ENCODE peak calls at places on chromosome 11, in four cellular contexts. K is HCT116, C is suprapubic skin, X is spleen. E is an unnamed sample.

GRCh38 chr11:58675344-58676155 is 53.1 kb downstream of the CNTF start:
- DNase-seq in K (peak), C (peak), X (peak), E (peak)

GRCh38 chr11:128246364-128247234 is 340.8 kb downstream of the ETS1 start:
- DNase-seq in K (no peak), C (peak), X (no peak), E (no peak)

GRCh38 chr11:126716456-126717083 is 284.0 kb downstream of the KIRREL3 start:
- DNase-seq in K (peak), C (no peak), X (no peak), E (no peak)

GRCh38 chr11:110529043-110529442 is 99.3 kb downstream of the FDX1 start:
- DNase-seq in K (peak), C (no peak), X (no peak), E (no peak)

GRCh38 chr11:1108246-1108900 is 33.7 kb downstream of the MUC2 start:
- DNase-seq in K (no peak), C (no peak), X (no peak), E (no peak)

GRCh38 chr11:4388221-4388620 is 5.3 kb downstream of the TRIM21 start:
- DNase-seq in K (no peak), C (no peak), X (no peak), E (no peak)

GRCh38 chr11:13972033-13972910 is 9.7 kb downstream of the SPON1 start:
- DNase-seq in K (no peak), C (no peak), X (no peak), E (no peak)

GRCh38 chr11:16883179-16883578 is 131.0 kb downstream of the PLEKHA7 start:
- DNase-seq in K (peak), C (no peak), X (no peak), E (no peak)

GRCh38 chr11:31834237-31834636 is 23.1 kb upstream of the PAX6 start:
- DNase-seq in K (no peak), C (no peak), X (no peak), E (no peak)

GRCh38 chr11:2687223-2687530 is 12.6 kb downstream of the KCNQ1OT1 start:
- DNase-seq in K (no peak), C (peak), X (peak), E (no peak)

GRCh38 chr11:86214710-86215109 is 29.8 kb upstream of the EED start:
- DNase-seq in K (no peak), C (no peak), X (no peak), E (no peak)

GRCh38 chr11:123536690-123537437 is 106.8 kb downstream of the GRAMD1B start:
- DNase-seq in K (no peak), C (no peak), X (no peak), E (no peak)

GRCh38 chr11:74321487-74322188 is 10.2 kb upstream of the P4HA3 start:
- DNase-seq in K (no peak), C (no peak), X (no peak), E (no peak)

GRCh38 chr11:115147243-115147807 is 356.9 kb downstream of the CADM1 start:
- DNase-seq in K (no peak), C (no peak), X (no peak), E (no peak)

GRCh38 chr11:121535122-121535796 is 82.5 kb upstream of the SORL1-AS1 start:
- DNase-seq in K (no peak), C (no peak), X (no peak), E (no peak)

GRCh38 chr11:88569342-88569741 is 231.8 kb upstream of the CTSC start:
- DNase-seq in K (no peak), C (no peak), X (no peak), E (no peak)

GRCh38 chr11:71343828-71344400 is 91.5 kb upstream of the SHANK2 start:
- DNase-seq in K (no peak), C (no peak), X (peak), E (no peak)

GRCh38 chr11:9799901-9800300 is 136.0 kb downstream of the SWAP70 start:
- DNase-seq in K (no peak), C (no peak), X (no peak), E (no peak)

GRCh38 chr11:5937868-5938602 is 4.0 kb upstream of the OR56A3 start:
- DNase-seq in K (no peak), C (no peak), X (no peak), E (no peak)

GRCh38 chr11:22728600-22729394 is 62.4 kb downstream of the GAS2 start:
- DNase-seq in K (no peak), C (no peak), X (no peak), E (no peak)

GRCh38 chr11:117643606-117644300 is 153.3 kb downstream of the DSCAML1 start:
- DNase-seq in K (no peak), C (no peak), X (peak), E (no peak)

DNA sequence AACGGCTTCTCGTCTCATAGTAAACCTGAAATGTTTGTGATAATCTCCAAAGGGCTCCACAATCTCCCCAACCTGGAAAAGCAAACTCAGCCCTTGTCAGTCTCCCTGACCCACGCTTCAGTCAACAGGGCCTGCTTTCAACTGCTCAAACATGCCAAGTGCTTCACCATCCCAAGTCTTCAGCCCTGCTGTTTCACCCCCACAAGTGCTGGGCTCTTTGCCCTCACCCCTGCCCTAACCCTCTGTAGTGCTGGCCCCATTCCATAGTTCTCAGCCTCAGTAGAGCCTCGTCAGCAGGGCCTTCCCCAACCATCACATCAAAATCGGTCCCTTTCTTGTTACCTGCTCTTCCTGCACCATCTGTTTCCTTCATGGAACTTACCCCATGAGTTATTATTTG is 43.4 kb upstream of the NFRKB start:
- DNase-seq in K (no peak), C (no peak), X (no peak), E (no peak)
- TF ChIP-seq POLR2AphosphoS5 in K (no peak), C (no peak), X (no peak), E (no peak)

DNA sequence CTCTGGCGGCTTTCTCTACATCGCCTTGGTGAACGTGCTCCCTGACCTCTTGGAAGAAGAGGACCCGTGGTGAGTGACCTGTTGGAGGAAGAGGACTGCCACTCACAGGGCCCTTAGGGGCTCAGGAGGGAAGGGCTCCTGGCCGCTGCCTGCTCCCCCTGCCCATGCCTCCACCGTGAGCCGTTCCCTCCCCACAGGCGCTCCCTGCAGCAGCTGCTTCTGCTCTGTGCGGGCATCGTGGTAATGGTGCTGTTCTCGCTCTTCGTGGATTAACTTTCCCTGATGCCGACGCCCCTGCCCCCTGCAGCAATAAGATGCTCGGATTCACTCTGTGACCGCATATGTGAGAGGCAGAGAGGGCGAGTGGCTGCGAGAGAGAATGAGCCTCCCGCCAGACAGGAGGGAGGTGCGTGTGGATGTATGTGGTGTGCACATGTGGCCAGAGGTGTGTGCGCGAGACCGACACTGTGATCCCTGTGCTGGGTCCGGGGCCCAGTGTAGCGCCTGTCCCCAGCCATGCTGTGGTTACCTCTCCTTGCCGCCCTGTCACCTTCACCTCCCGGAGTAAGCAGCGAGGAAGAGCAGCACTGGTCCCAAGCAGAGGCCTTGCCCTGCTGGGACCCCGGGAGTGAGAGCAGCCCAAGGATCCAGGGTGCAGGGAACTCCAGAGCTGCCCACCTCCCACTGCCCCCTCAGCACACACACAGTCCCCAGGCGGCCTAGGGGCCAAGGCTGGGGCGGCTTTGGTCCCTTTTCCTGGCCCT is 6.9 kb downstream of the SLC39A13 start:
- DNase-seq in K (no peak), C (peak), X (no peak), E (no peak)
- TF ChIP-seq POLR2A in K (no peak), C (no peak), X (no peak), E (peak)

GRCh38 chr11:12540913-12541587 is 133.2 kb upstream of the TEAD1 start:
- DNase-seq in K (no peak), C (no peak), X (no peak), E (no peak)

GRCh38 chr11:12538889-12539421 is 135.3 kb upstream of the TEAD1 start:
- DNase-seq in K (no peak), C (no peak), X (no peak), E (no peak)

GRCh38 chr11:12540075-12540685 is 134.0 kb upstream of the TEAD1 start:
- DNase-seq in K (peak), C (no peak), X (no peak), E (no peak)

GRCh38 chr11:12537778-12538401 is 136.3 kb upstream of the TEAD1 start:
- DNase-seq in K (no peak), C (no peak), X (no peak), E (no peak)

DNA sequence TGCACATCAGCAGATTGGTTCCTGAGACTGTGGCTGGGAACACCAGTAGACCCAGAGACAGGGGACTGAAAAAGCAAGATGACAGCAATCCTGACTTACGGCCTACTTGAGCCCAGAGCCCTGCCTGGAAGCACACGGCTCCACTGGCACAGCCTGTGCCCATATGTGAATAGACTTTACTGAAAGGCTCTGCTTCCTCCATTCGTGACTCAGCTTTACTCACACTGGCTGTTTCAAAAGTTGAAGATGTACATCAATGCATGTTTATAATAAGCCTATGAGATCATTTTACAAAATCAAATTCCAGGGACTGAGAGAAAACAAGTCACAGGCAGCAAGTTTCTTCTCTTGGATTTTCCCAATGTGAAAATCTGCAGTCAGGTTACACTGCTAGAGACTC is 134.7 kb upstream of the TEAD1 start:
- DNase-seq in K (no peak), C (no peak), X (no peak), E (no peak)
- TF ChIP-seq POLR2AphosphoS5 in K (no peak), C (no peak), X (no peak), E (no peak)

GRCh38 chr11:34358666-34359547 is 1.1 kb upstream of the ABTB2 start:
- DNase-seq in K (peak), C (peak), X (peak), E (peak)
- TF ChIP-seq POLR2A in K (peak), C (no peak), X (no peak), E (no peak)

DNA sequence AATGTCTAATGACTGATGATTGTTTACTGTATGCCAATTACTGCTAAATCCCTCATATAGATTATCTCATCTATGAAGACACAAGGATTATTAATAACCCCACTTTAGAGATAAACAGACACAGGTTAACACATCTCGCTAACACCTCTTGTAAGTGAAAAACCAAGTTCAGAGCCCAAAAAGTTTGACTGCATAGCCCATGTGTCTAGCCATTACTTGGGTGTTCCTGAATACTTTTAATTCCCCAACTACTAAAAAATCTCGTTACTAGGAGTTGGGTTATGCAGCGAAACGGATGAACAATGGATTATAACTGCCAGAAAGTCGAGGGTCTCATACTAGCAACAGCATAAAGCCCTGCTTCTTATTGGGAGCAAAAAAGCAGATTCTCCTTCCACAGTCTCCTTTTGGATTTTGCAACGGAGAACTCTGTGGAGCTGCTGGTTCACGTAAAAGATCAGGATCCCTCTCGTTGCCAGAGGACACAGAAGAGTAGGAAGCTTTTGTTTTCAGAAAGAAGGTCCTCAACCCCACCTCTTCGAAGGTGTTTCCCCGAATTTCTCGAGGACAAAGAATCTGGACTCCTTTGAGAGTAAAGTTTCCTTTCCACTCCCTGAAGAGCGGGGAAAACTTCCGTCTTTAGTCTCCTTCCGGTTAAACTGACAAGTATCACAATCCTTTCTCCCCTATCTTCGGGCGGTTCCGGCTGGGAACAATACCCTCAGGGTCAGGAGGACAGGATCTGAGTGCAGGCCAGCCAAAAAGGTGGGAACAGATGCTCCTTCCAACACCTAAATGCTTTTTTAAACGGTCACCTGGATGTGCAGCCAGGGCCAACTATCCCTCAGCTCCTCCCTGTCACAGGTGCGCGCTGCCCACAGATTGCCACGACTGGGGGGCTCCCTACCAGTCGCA is 907 bp downstream of the ZBED5 start:
- DNase-seq in K (no peak), C (no peak), X (no peak), E (no peak)
- TF ChIP-seq POLR2AphosphoS5 in K (no peak), C (peak), X (no peak), E (no peak)

GRCh38 chr11:62678433-62678769 is 472 bp downstream of the UBXN1 start:
- DNase-seq in K (no peak), C (no peak), X (no peak), E (no peak)

GRCh38 chr11:62677160-62677559 is 1.7 kb downstream of the UBXN1 start:
- DNase-seq in K (no peak), C (no peak), X (no peak), E (no peak)

GRCh38 chr11:62677709-62678108 is 1.2 kb downstream of the UBXN1 start:
- DNase-seq in K (no peak), C (no peak), X (no peak), E (no peak)

GRCh38 chr11:62680825-62681240 is 2.0 kb upstream of the UBXN1 start:
- DNase-seq in K (peak), C (no peak), X (no peak), E (no peak)

DNA sequence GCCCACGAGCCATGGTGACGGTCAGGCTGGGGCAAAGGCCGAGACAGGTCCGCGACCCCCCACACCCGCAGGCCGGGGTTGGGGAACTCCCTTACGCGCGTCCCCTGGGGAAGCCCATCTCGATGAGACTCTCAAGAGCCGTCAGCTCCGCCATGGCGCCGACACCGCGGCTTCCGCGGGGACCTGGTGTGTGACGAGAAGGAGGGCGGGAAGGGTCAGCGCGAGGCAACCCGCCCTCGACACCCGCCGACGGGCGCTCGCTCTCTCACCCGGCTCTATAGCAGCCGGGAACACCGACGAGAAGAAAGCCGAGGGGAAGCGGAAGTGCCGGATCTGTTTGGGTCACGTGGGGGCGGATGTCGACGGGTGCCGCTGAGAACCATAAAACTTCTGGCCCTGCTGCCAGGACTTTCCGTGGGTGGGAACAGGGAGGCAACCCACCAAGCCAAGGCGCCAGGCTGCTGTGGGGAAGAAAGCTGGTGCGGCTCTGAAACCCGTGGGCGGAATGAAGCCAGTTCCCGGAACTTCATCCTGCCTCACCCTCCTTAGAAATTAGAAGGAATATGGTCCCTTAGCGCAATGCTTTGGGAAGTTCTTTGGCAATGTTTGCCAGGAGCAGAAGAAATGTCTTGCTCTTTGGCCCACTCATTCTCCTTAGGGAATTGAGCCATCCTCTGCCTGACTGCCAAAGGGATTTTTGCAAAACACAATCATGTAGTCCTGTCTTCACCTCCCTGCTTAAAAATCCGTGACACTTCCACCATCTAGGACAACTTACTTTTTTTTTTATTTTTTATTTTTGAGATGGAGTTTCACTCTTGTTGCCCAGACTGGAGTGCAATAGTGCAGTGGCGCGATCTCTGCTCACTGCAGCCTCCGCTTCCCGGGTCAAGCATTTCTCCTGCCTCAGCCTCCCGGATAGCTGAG is at the start of gene UBXN1:
- DNase-seq in K (peak), C (peak), X (peak), E (peak)
- TF ChIP-seq POLR2A in K (no peak), C (peak), X (no peak), E (peak)

E was measured in GM12892.